ENCODE peak calls at places on chromosomes 1 and 21, in nine cellular contexts. U is HFFc6, V is endothelial cell, Y is uterus, W is Calu3, R is astrocyte of the spinal cord, J is tibial artery, S is fibroblast of mammary gland, Z is body of pancreas. F is an unnamed sample.

GRCh38 chr21:26320541-26320940 is 150.0 kb upstream of the APP start:
- DNase-seq in W (no peak), Y (no peak), J (no peak), Z (no peak), U (no peak), V (no peak), S (no peak), R (no peak), F (no peak)

GRCh38 chr1:229579101-229579651 is 20.7 kb upstream of the ABCB10 start:
- DNase-seq in Z (no peak), Y (no peak), V (peak), S (peak), U (peak), W (no peak), R (peak), J (peak), F (no peak)

GRCh38 chr1:183831336-183831735 is 26.4 kb downstream of the RGL1 start:
- DNase-seq in V (no peak), J (no peak), Y (no peak), S (no peak), R (no peak), Z (no peak), W (no peak), U (no peak), F (no peak)

GRCh38 chr1:211258310-211258755 is 833 bp upstream of the RCOR3 start:
- DNase-seq in V (peak), Y (peak), S (peak), W (peak), Z (peak), J (peak), U (peak), R (peak), F (peak)

GRCh38 chr1:223256034-223256433 is 107.9 kb downstream of the SUSD4 start:
- DNase-seq in S (no peak), U (no peak), J (no peak), V (no peak), R (no peak), W (no peak), Y (no peak), Z (no peak), F (no peak)

GRCh38 chr1:27070390-27071048 is 57.9 kb upstream of the TENT5B start:
- DNase-seq in W (no peak), R (no peak), Z (peak), J (no peak), S (no peak), V (no peak), U (no peak), Y (no peak), F (no peak)

GRCh38 chr1:37673920-37674319 is 18.4 kb upstream of the CDCA8 start:
- DNase-seq in S (no peak), R (no peak), Y (no peak), J (no peak), U (no peak), Z (no peak), V (no peak), W (no peak), F (no peak)

GRCh38 chr21:36663033-36663855 is 35.7 kb upstream of the SIM2 start:
- DNase-seq in Z (no peak), J (no peak), S (peak), R (no peak), W (no peak), V (no peak), U (peak), Y (no peak), F (no peak)

GRCh38 chr21:44958471-44959191 is 18.8 kb downstream of the SLX9 start:
- DNase-seq in Z (peak), R (peak), S (peak), Y (peak), W (no peak), U (no peak), J (peak), V (peak), F (no peak)

GRCh38 chr21:33313183-33313582 is 11.6 kb upstream of the IFNAR1 start:
- DNase-seq in J (no peak), W (no peak), Y (no peak), R (no peak), Z (no peak), S (no peak), V (no peak), U (no peak), F (no peak)

GRCh38 chr1:46166521-46167462 is 8.1 kb upstream of the TSPAN1 start:
- DNase-seq in R (no peak), Y (peak), W (no peak), S (no peak), U (no peak), J (peak), V (no peak), Z (no peak), F (no peak)

GRCh38 chr1:166489670-166490436 is 323.1 kb upstream of the FAM78B start:
- DNase-seq in S (peak), Z (no peak), U (no peak), J (no peak), Y (peak), R (no peak), W (peak), V (no peak), F (no peak)

GRCh38 chr1:36157973-36158826 is 2.2 kb downstream of the MAP7D1 start:
- DNase-seq in R (no peak), Y (no peak), S (no peak), J (no peak), W (no peak), U (no peak), V (no peak), Z (no peak), F (no peak)

GRCh38 chr1:51916587-51917405 is 38.3 kb upstream of the NRDC start:
- DNase-seq in Y (no peak), W (no peak), J (no peak), R (no peak), U (peak), V (no peak), S (peak), Z (no peak), F (no peak)

GRCh38 chr1:100325415-100326324 is 26.6 kb upstream of the CDC14A start:
- DNase-seq in S (no peak), W (no peak), Z (no peak), J (no peak), V (no peak), R (no peak), Y (no peak), U (no peak), F (no peak)

GRCh38 chr1:11714831-11715574 is 20.9 kb upstream of the AGTRAP start:
- DNase-seq in W (no peak), U (no peak), Z (no peak), J (no peak), Y (no peak), V (no peak), R (no peak), S (no peak), F (no peak)

GRCh38 chr1:53959664-53960250 is 13.6 kb downstream of the LRRC42 start:
- DNase-seq in Z (no peak), S (no peak), V (no peak), W (peak), J (no peak), U (peak), R (peak), Y (no peak), F (no peak)

GRCh38 chr1:3774503-3775247 is 2.1 kb downstream of the SMIM1 start:
- DNase-seq in R (no peak), J (no peak), S (no peak), V (no peak), W (no peak), Y (no peak), Z (no peak), U (no peak), F (no peak)

GRCh38 chr1:156709031-156709430 is 3.6 kb upstream of the CRABP2 start:
- DNase-seq in V (no peak), S (no peak), R (no peak), J (no peak), Z (no peak), U (no peak), Y (no peak), W (no peak), F (no peak)

GRCh38 chr1:4654764-4655673 is 610 bp downstream of the AJAP1 start:
- DNase-seq in V (peak), Y (no peak), Z (no peak), S (no peak), W (no peak), U (no peak), R (no peak), J (no peak), F (no peak)

GRCh38 chr1:174960362-174960761 is 39.4 kb upstream of the CACYBP start:
- DNase-seq in S (no peak), Y (no peak), W (no peak), Z (no peak), U (no peak), R (no peak), J (no peak), V (no peak), F (no peak)

GRCh38 chr1:246142320-246142893 is 364.7 kb downstream of the SMYD3 start:
- DNase-seq in Y (no peak), V (no peak), W (peak), S (peak), J (no peak), U (peak), Z (no peak), R (peak), F (no peak)

GRCh38 chr21:27021046-27021445 is 54.2 kb upstream of the ADAMTS5 start:
- DNase-seq in W (no peak), S (no peak), Z (no peak), R (no peak), V (no peak), J (no peak), U (no peak), Y (no peak), F (no peak)

GRCh38 chr1:208161656-208162375 is 82.4 kb downstream of the PLXNA2 start:
- DNase-seq in S (peak), J (peak), Z (no peak), W (no peak), V (no peak), R (peak), U (peak), Y (peak), F (no peak)

GRCh38 chr1:1861339-1861730 is 29.6 kb downstream of the GNB1 start:
- DNase-seq in W (no peak), V (no peak), R (no peak), Y (no peak), J (no peak), Z (no peak), U (no peak), S (no peak), F (no peak)

GRCh38 chr1:1857096-1857703 is 33.7 kb downstream of the GNB1 start:
- DNase-seq in J (no peak), W (no peak), R (no peak), U (no peak), Z (no peak), Y (peak), V (no peak), S (no peak), F (no peak)

GRCh38 chr1:1862905-1863547 is 27.9 kb downstream of the GNB1 start:
- DNase-seq in U (no peak), V (no peak), S (no peak), Z (no peak), W (no peak), R (no peak), Y (no peak), J (no peak), F (no peak)

GRCh38 chr1:1853593-1854257 is 37.2 kb downstream of the GNB1 start:
- DNase-seq in Y (no peak), S (no peak), V (no peak), J (no peak), R (no peak), W (no peak), Z (no peak), U (no peak), F (no peak)

GRCh38 chr1:1858382-1859086 is 32.4 kb downstream of the GNB1 start:
- DNase-seq in S (peak), Y (peak), J (peak), U (peak), W (peak), R (peak), V (peak), Z (peak), F (no peak)
- TF ChIP-seq CTCF in S (peak), Y (peak), J (peak), U (peak), W (no peak), R (peak), V (no peak), Z (no peak), F (peak)

GRCh38 chr1:154936416-154937050 is at the start of gene PMVK:
- DNase-seq in V (peak), U (peak), W (peak), R (peak), Y (peak), Z (peak), S (peak), J (peak), F (peak)
- TF ChIP-seq CTCF in V (no peak), U (peak), W (peak), R (peak), Y (peak), Z (peak), S (peak), J (peak), F (peak)

GRCh38 chr1:32797456-32797855 is 19.7 kb downstream of the YARS1 start:
- DNase-seq in Z (no peak), R (no peak), S (no peak), U (no peak), Y (no peak), J (no peak), V (no peak), W (no peak), F (no peak)

GRCh38 chr1:32786856-32787255 is 30.3 kb downstream of the YARS1 start:
- DNase-seq in U (no peak), R (no peak), V (no peak), J (no peak), Y (no peak), S (peak), W (no peak), Z (no peak), F (no peak)

GRCh38 chr1:32791881-32792280 is 25.3 kb downstream of the YARS1 start:
- DNase-seq in R (no peak), S (peak), W (no peak), Y (no peak), V (no peak), J (no peak), U (no peak), Z (no peak), F (no peak)
- TF ChIP-seq CTCF in R (no peak), S (no peak), W (no peak), Y (no peak), V (no peak), J (no peak), U (no peak), Z (no peak), F (no peak)

GRCh38 chr1:34162852-34163766 is 1.9 kb downstream of the CSMD2 start:
- DNase-seq in U (peak), Y (no peak), Z (peak), S (peak), W (peak), J (peak), V (peak), R (peak), F (peak)
- TF ChIP-seq CTCF in U (peak), Y (no peak), Z (peak), S (peak), W (no peak), J (peak), V (peak), R (peak), F (peak)

DNA sequence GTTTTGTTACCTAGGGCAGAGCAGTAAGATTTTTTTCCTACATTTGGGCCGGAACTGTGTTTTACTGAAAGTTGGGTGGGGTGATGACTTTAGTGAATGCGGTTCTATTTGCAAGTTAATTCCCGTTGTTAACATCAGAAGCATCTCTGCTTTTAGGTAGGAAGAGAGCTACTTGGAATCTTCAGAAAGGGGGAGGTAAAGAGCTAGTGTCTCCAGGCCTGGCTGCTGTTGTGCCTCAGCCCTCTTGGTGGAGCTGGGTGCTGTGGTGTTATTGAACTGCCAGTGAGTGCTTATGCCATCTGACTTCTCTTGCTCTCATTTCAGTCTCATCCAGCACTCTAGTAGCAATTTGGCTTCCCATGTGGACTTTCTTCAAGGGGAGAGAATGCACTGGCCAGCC is 3.4 kb downstream of the KDM4A start:
- DNase-seq in J (no peak), W (peak), Z (no peak), U (peak), V (no peak), S (peak), Y (no peak), R (peak), F (no peak)
- TF ChIP-seq CTCF in J (no peak), W (no peak), Z (no peak), U (peak), V (no peak), S (peak), Y (no peak), R (peak), F (peak)

DNA sequence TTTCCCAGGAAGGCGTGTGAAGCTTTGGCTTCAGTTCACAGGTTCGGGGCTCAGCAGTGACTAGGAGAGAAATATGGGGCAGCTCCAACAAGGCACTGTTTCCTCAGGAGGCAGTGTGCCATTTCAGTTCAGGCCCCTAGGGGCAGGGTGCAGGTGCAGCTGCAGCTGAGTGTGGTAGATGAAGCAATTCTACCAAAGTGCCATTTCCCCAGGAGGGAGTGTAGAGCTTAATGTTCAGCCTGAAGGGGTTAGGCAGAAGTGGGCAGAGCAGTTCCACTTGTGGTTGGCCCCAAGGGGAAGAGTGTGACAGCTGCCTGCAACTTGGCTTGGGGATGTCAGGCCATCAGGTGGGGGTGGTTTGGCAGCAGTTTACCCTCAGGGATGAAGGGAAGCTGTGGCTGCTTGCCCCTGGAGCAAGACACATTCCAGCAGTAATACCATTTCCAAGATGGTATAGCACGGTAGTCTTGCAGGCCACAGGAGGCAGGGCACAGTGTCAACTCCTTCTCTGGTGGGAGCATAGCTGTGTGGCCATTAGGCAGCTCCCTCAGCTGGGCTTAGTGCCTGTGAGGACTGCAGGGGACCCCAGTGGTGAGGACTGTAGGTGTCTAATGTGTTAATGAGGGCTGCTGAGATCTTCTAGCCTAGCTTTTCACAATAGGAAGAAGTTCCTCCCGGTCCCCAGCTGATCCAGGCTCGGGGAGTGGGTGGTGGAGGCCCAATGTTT is 34.7 kb downstream of the RGSL1 start:
- DNase-seq in W (peak), S (no peak), J (no peak), U (no peak), R (no peak), Z (no peak), V (peak), Y (no peak), F (peak)
- TF ChIP-seq CTCF in W (peak), S (no peak), J (no peak), U (peak), R (peak), Z (no peak), V (peak), Y (no peak), F (peak)

DNA sequence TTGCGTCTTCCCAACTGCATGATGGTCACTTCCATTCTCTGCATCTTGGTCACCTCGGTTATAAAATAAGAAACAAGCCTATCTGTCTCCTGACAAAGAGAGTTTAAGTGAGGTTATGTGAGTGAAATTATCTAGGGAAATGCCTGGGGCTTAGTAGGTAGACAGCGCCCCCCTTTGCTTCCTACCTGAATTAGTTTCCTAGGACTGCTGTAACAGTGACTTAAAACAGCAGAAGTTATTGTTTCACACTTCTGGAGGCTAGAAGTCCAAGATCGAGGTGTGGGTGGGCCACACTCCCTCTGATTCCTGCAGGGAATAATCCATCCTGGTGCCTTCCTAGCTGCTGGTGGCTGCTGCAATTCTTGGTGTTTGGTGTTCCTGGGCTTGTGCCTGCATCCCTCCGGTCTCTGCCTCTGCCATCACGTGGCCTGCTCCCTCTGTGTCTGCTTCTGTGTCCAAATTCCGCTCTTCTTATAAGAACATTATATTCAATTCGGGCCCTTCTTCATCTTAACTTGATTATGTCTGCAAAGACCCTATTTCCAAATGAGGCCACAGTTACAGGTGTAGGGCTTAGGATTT is 92.6 kb downstream of the IGSF21 start:
- DNase-seq in S (no peak), U (no peak), R (no peak), V (no peak), Z (no peak), Y (no peak), J (no peak), W (no peak), F (no peak)
- TF ChIP-seq CTCF in S (no peak), U (no peak), R (no peak), V (peak), Z (no peak), Y (no peak), J (no peak), W (no peak), F (peak)

GRCh38 chr1:108814343-108815125 is 42.4 kb downstream of the AKNAD1 start:
- DNase-seq in V (no peak), W (no peak), Y (peak), R (peak), Z (no peak), J (no peak), U (no peak), S (peak), F (no peak)

GRCh38 chr1:108813326-108813725 is 43.6 kb downstream of the AKNAD1 start:
- DNase-seq in S (no peak), U (peak), R (no peak), Y (no peak), Z (no peak), W (no peak), J (no peak), V (no peak), F (no peak)

GRCh38 chr1:108811611-108812010 is 45.3 kb downstream of the AKNAD1 start:
- DNase-seq in S (no peak), W (no peak), J (no peak), R (no peak), Z (no peak), Y (no peak), U (no peak), V (no peak), F (no peak)

GRCh38 chr1:108808438-108808837 is 48.5 kb downstream of the AKNAD1 start:
- DNase-seq in Z (no peak), R (no peak), J (no peak), S (no peak), U (no peak), Y (no peak), W (no peak), V (no peak), F (no peak)

GRCh38 chr1:108810176-108810575 is 46.7 kb downstream of the AKNAD1 start:
- DNase-seq in W (no peak), V (no peak), R (no peak), J (no peak), Y (no peak), Z (no peak), U (no peak), S (no peak), F (no peak)
- TF ChIP-seq CTCF in W (no peak), V (no peak), R (no peak), J (no peak), Y (no peak), Z (no peak), U (no peak), S (no peak), F (no peak)

F was measured in progenitor cell of endocrine pancreas.